ENCODE peak calls at places on chromosomes 2 and 18, in ten cellular contexts. I, M, U, Y, S, W, Z, V, K and F are unnamed samples.
A peak's percentile ranks its signal among the peaks of the same experiment; 100 is the strongest.

GRCh38 chr2:10238991-10239485 is 63.7 kb upstream of the HPCAL1 start:
- DNase-seq in U (no peak), Y (peak; percentile 6), I (no peak), S (no peak), V (no peak), M (no peak), K (no peak), W (no peak), Z (no peak), F (no peak)

GRCh38 chr2:153074207-153074606 is 355.8 kb downstream of the ARL6IP6 start:
- DNase-seq in V (no peak), M (no peak), K (no peak), I (no peak), S (no peak), Y (no peak), Z (no peak), U (no peak), W (no peak), F (no peak)

GRCh38 chr2:53452400-53452799 is 315.2 kb upstream of the CHAC2 start:
- DNase-seq in I (no peak), V (no peak), Y (no peak), W (no peak), K (no peak), S (no peak), U (no peak), M (no peak), Z (no peak), F (no peak)

GRCh38 chr2:188931361-188931760 is 42.8 kb upstream of the COL3A1 start:
- DNase-seq in Y (no peak), K (no peak), V (no peak), I (no peak), S (peak; percentile 7), W (no peak), M (no peak), U (no peak), Z (no peak), F (no peak)

GRCh38 chr2:219679041-219679440 is 51.6 kb downstream of the SLC4A3 start:
- DNase-seq in S (no peak), U (no peak), M (no peak), W (no peak), I (no peak), V (no peak), Z (no peak), Y (no peak), K (no peak), F (no peak)

GRCh38 chr2:168961450-168962229 is 60.5 kb downstream of the G6PC2 start:
- DNase-seq in K (no peak), Z (no peak), W (no peak), S (peak; percentile 91), Y (no peak), V (peak; percentile 63), U (peak; percentile 41), I (peak; percentile 55), M (no peak), F (no peak)

GRCh38 chr18:35172451-35173035 is 68.3 kb upstream of the ZNF397 start:
- DNase-seq in S (peak; percentile 49), M (no peak), K (no peak), U (no peak), Y (no peak), Z (no peak), I (no peak), W (no peak), V (no peak), F (no peak)

GRCh38 chr2:98605076-98605475 is 3.2 kb downstream of the COA5 start:
- DNase-seq in W (no peak), K (no peak), U (no peak), Z (no peak), M (no peak), S (no peak), V (no peak), Y (no peak), I (no peak), F (no peak)

GRCh38 chr2:206378835-206379234 is 64.5 kb upstream of the ADAM23 start:
- DNase-seq in I (no peak), W (no peak), Y (peak; percentile 32), Z (no peak), M (no peak), K (no peak), V (no peak), S (peak; percentile 2), U (no peak), F (no peak)

GRCh38 chr2:170468557-170468956 is 246.6 kb upstream of the SP5 start:
- DNase-seq in K (no peak), I (no peak), Z (no peak), V (no peak), Y (no peak), S (no peak), U (no peak), M (no peak), W (no peak), F (no peak)

GRCh38 chr2:105853354-105854088 is 108.8 kb downstream of the NCK2 start:
- DNase-seq in V (peak; percentile 96), Z (no peak), U (no peak), M (no peak), W (no peak), I (no peak), K (no peak), S (no peak), Y (no peak), F (no peak)

DNA sequence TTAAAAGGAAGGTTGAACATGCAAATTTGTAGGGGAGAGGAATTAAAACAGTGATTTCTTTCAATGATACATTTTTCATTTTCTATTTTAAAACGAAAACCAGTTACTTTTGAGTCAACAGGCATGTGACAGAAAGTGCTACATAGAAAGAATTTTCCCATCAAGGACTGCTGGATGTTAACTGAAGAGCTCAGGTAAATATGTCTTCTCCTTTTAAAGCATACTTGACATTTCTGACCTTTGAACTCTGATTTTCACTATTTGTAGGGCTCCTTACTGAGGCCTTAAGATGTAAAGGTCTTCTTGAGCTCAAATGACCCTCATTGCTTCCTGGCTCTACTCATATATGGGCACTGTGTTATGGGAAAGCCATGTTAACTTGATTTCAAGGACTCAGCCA is 32.4 kb downstream of the FIGN start:
- DNase-seq in Z (no peak), I (no peak), U (no peak), M (no peak), W (no peak), K (no peak), S (no peak), V (no peak), Y (no peak), F (no peak)
- H3K4me1 ChIP-seq in Z (peaks cover 24% of the 10 kb centered on the region), I (no peaks in the 10 kb centered on the region), U (no peaks in the 10 kb centered on the region), M (no peaks in the 10 kb centered on the region), W (peaks cover 13% of the 10 kb centered on the region), K (peaks cover 22% of the 10 kb centered on the region), S (peaks cover 61% of the 10 kb centered on the region), V (no peaks in the 10 kb centered on the region), Y (no peaks in the 10 kb centered on the region), F (peaks cover 47% of the 10 kb centered on the region)

GRCh38 chr2:119247844-119248271 is 24.2 kb downstream of the STEAP3 start:
- DNase-seq in V (no peak), I (no peak), K (no peak), W (no peak), Y (no peak), M (peak; percentile 81), S (no peak), Z (no peak), U (no peak), F (no peak)
- H3K4me3 ChIP-seq in V (no peak overlapping the region), I (no peak overlapping the region), K (no peak overlapping the region), W (no peak overlapping the region), Y (no peak overlapping the region), M (no peak overlapping the region), S (no peak overlapping the region), Z (no peak overlapping the region), U (no peak overlapping the region), F (no peak overlapping the region)

DNA sequence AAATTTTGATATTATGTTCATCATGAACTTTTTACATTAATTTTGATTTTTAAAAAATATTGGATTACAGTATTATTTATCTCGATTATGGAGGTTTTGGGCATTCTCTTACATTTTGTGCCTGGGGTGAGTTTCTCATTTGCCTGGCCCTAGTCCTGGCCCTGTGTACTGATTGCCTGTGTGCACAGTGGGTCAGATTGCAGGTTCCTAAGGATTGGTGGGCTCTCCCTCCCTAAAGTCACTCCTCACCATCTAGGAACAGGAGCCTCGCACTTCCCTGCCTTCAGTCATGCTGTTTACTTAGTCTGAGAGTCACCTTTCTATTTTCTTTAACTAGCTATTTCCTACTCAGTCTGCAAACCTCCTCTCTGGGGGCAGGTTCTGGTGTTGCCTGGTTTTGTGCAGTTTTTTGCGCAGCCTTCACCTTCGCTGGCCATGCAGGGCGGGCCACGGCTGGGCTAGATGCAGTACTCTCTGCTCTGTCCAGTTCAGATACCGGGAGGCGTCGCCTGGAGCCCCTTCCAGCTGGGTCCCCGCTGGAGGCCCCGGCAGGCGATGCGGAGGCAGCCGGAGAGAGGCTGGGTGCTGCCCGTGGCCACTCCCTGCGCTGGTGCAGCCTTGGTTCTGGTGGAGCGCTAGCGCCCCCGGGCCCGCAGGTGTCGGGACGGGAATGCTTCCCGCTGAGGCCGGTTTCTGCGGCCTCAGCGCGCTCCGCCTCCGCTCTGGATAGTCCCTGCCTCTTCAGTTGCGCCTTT is 23.3 kb upstream of the MC5R start:
- DNase-seq in W (peak; percentile 49), Z (peak; percentile 60), Y (no peak), S (peak; percentile 42), I (peak; percentile 59), K (peak; percentile 76), M (peak; percentile 91), U (no peak), V (no peak), F (peak; percentile 7)
- TF ChIP-seq CTCF in W (no peak), Z (peak; percentile 47), Y (peak; percentile 37), S (peak; percentile 38), I (no peak), K (peak; percentile 53), M (no peak), U (no peak), V (no peak), F (peak; percentile 49)

GRCh38 chr2:241321911-241322310 is 6.2 kb downstream of the SEPTIN2 start:
- DNase-seq in I (no peak), Z (no peak), U (no peak), K (no peak), V (no peak), Y (no peak), M (no peak), S (no peak), W (no peak), F (no peak)
- H3K4me1 ChIP-seq in I (peaks cover 48% of the 10 kb centered on the region), Z (peaks cover 64% of the 10 kb centered on the region), U (peaks cover 29% of the 10 kb centered on the region), K (peaks cover 65% of the 10 kb centered on the region), V (peaks cover 29% of the 10 kb centered on the region), Y (peaks cover 77% of the 10 kb centered on the region), M (peaks cover 74% of the 10 kb centered on the region), S (peaks cover 47% of the 10 kb centered on the region), W (peaks cover 44% of the 10 kb centered on the region), F (peaks cover 81% of the 10 kb centered on the region)